ENCODE peak calls at places on chromosomes 4 and X, in seven cellular contexts. W is cerebellum; O is Ammon's horn; Y is GM23248; C is AG10803; R is naive thymus-derived CD4-positive, alpha-beta T cell; B is mesothelial cell of epicardium. D is an unnamed sample.

GRCh38 chr4:2265113-2266110 is 3.5 kb upstream of the MXD4 start:
- DNase-seq in W (no peak), O (no peak), Y (no peak), C (no peak), R (no peak), B (no peak), D (no peak)

GRCh38 chrX:39996561-39996960 is 101.2 kb downstream of the BCOR start:
- DNase-seq in W (no peak), O (no peak), Y (no peak), C (no peak), R (no peak), B (no peak), D (no peak)

GRCh38 chr4:79059631-79060399 is 120.6 kb upstream of the PAQR3 start:
- DNase-seq in W (no peak), O (no peak), Y (no peak), C (no peak), R (no peak), B (no peak), D (no peak)

GRCh38 chr4:46878641-46879040 is 30.4 kb downstream of the COX7B2 start:
- DNase-seq in W (no peak), O (no peak), Y (no peak), C (no peak), R (no peak), B (no peak), D (no peak)

GRCh38 chrX:15674514-15674898 is 9.9 kb upstream of the CLTRN start:
- DNase-seq in W (peak), O (peak), Y (peak), C (peak), R (peak), B (no peak), D (peak)

GRCh38 chrX:101485212-101486064 is at the start of gene ARMCX4:
- DNase-seq in W (peak), O (peak), Y (peak), C (peak), R (peak), B (peak), D (peak)

GRCh38 chrX:101507372-101507771 is 22.1 kb downstream of the ARMCX4 start:
- DNase-seq in W (no peak), O (no peak), Y (no peak), C (no peak), R (no peak), B (no peak), D (no peak)

GRCh38 chrX:115332832-115333231 is 43.3 kb downstream of the LUZP4 start:
- DNase-seq in W (no peak), O (no peak), Y (no peak), C (no peak), R (no peak), B (no peak), D (no peak)

GRCh38 chr4:141645611-141646340 is 9.4 kb downstream of the IL15 start:
- DNase-seq in W (no peak), O (no peak), Y (peak), C (peak), R (no peak), B (no peak), D (peak)